ENCODE peak calls at places on chromosome 16, in seven cellular contexts. One of them, this sample, is unnamed.

GRCh38 chr16:22370038-22370541 is 4.3 kb downstream of the CDR2 start:
- DNase-seq in AG04449: peak
- DNase-seq in stimulated activated naive CD8-positive, alpha-beta T cell treated with anti-CD3 and anti-CD28 coated beads, Interleukin-15, amount 100 ng/mL, for 72 hours: no peak
- DNase-seq in activated naive CD4-positive, alpha-beta T cell: no peak
- DNase-seq in lower lobe of right lung: no peak
- DNase-seq in caudate nucleus: no peak
- DNase-seq in pulmonary artery endothelial cell: no peak
- DNase-seq in this sample: no peak

GRCh38 chr16:29756654-29757053 is 10.9 kb upstream of the C16orf54 start:
- DNase-seq in activated naive CD4-positive, alpha-beta T cell: no peak
- DNase-seq in AG04449: no peak
- DNase-seq in pulmonary artery endothelial cell: no peak
- DNase-seq in caudate nucleus: no peak
- DNase-seq in lower lobe of right lung: no peak
- DNase-seq in stimulated activated naive CD8-positive, alpha-beta T cell treated with anti-CD3 and anti-CD28 coated beads, Interleukin-15, amount 100 ng/mL, for 72 hours: no peak
- DNase-seq in this sample: no peak

GRCh38 chr16:58018803-58019202 is 6.8 kb upstream of the MMP15 start:
- DNase-seq in stimulated activated naive CD8-positive, alpha-beta T cell treated with anti-CD3 and anti-CD28 coated beads, Interleukin-15, amount 100 ng/mL, for 72 hours: no peak
- DNase-seq in activated naive CD4-positive, alpha-beta T cell: no peak
- DNase-seq in pulmonary artery endothelial cell: no peak
- DNase-seq in lower lobe of right lung: peak
- DNase-seq in AG04449: no peak
- DNase-seq in caudate nucleus: no peak
- DNase-seq in this sample: no peak

GRCh38 chr16:920722-921121 is 50.1 kb downstream of the LMF1 start:
- DNase-seq in stimulated activated naive CD8-positive, alpha-beta T cell treated with anti-CD3 and anti-CD28 coated beads, Interleukin-15, amount 100 ng/mL, for 72 hours: no peak
- DNase-seq in pulmonary artery endothelial cell: no peak
- DNase-seq in AG04449: peak
- DNase-seq in activated naive CD4-positive, alpha-beta T cell: no peak
- DNase-seq in caudate nucleus: no peak
- DNase-seq in lower lobe of right lung: no peak
- DNase-seq in this sample: no peak

GRCh38 chr16:79970551-79971236 is 370.2 kb upstream of the MAF start:
- DNase-seq in caudate nucleus: no peak
- DNase-seq in activated naive CD4-positive, alpha-beta T cell: no peak
- DNase-seq in stimulated activated naive CD8-positive, alpha-beta T cell treated with anti-CD3 and anti-CD28 coated beads, Interleukin-15, amount 100 ng/mL, for 72 hours: no peak
- DNase-seq in pulmonary artery endothelial cell: no peak
- DNase-seq in AG04449: no peak
- DNase-seq in lower lobe of right lung: no peak
- DNase-seq in this sample: no peak

GRCh38 chr16:89602273-89602951 is 11.0 kb upstream of the DPEP1 start:
- DNase-seq in activated naive CD4-positive, alpha-beta T cell: peak
- DNase-seq in lower lobe of right lung: no peak
- DNase-seq in caudate nucleus: no peak
- DNase-seq in stimulated activated naive CD8-positive, alpha-beta T cell treated with anti-CD3 and anti-CD28 coated beads, Interleukin-15, amount 100 ng/mL, for 72 hours: peak
- DNase-seq in AG04449: no peak
- DNase-seq in pulmonary artery endothelial cell: peak
- DNase-seq in this sample: peak

GRCh38 chr16:30120340-30121105 is 2.5 kb downstream of the MAPK3 start:
- DNase-seq in lower lobe of right lung: no peak
- DNase-seq in stimulated activated naive CD8-positive, alpha-beta T cell treated with anti-CD3 and anti-CD28 coated beads, Interleukin-15, amount 100 ng/mL, for 72 hours: no peak
- DNase-seq in pulmonary artery endothelial cell: no peak
- DNase-seq in activated naive CD4-positive, alpha-beta T cell: no peak
- DNase-seq in caudate nucleus: no peak
- DNase-seq in AG04449: no peak
- DNase-seq in this sample: no peak

GRCh38 chr16:88651276-88651988 is 579 bp upstream of the CYBA start:
- DNase-seq in activated naive CD4-positive, alpha-beta T cell: peak
- DNase-seq in stimulated activated naive CD8-positive, alpha-beta T cell treated with anti-CD3 and anti-CD28 coated beads, Interleukin-15, amount 100 ng/mL, for 72 hours: peak
- DNase-seq in caudate nucleus: no peak
- DNase-seq in lower lobe of right lung: peak
- DNase-seq in pulmonary artery endothelial cell: no peak
- DNase-seq in AG04449: no peak
- DNase-seq in this sample: no peak

GRCh38 chr16:3652373-3653037 is 2.0 kb upstream of the DNASE1 start:
- DNase-seq in activated naive CD4-positive, alpha-beta T cell: no peak
- DNase-seq in caudate nucleus: no peak
- DNase-seq in stimulated activated naive CD8-positive, alpha-beta T cell treated with anti-CD3 and anti-CD28 coated beads, Interleukin-15, amount 100 ng/mL, for 72 hours: peak
- DNase-seq in pulmonary artery endothelial cell: no peak
- DNase-seq in AG04449: no peak
- DNase-seq in lower lobe of right lung: peak
- DNase-seq in this sample: no peak

GRCh38 chr16:84054916-84055315 is 12.3 kb upstream of the SLC38A8 start:
- DNase-seq in pulmonary artery endothelial cell: no peak
- DNase-seq in lower lobe of right lung: peak
- DNase-seq in stimulated activated naive CD8-positive, alpha-beta T cell treated with anti-CD3 and anti-CD28 coated beads, Interleukin-15, amount 100 ng/mL, for 72 hours: no peak
- DNase-seq in activated naive CD4-positive, alpha-beta T cell: no peak
- DNase-seq in AG04449: no peak
- DNase-seq in caudate nucleus: no peak
- DNase-seq in this sample: no peak

GRCh38 chr16:86379505-86379846 is 130.9 kb upstream of the FOXF1 start:
- DNase-seq in stimulated activated naive CD8-positive, alpha-beta T cell treated with anti-CD3 and anti-CD28 coated beads, Interleukin-15, amount 100 ng/mL, for 72 hours: no peak
- DNase-seq in caudate nucleus: no peak
- DNase-seq in activated naive CD4-positive, alpha-beta T cell: no peak
- DNase-seq in pulmonary artery endothelial cell: no peak
- DNase-seq in AG04449: no peak
- DNase-seq in lower lobe of right lung: no peak
- DNase-seq in this sample: no peak

GRCh38 chr16:17467923-17468540 is 2.7 kb downstream of the XYLT1 start:
- DNase-seq in pulmonary artery endothelial cell: no peak
- DNase-seq in stimulated activated naive CD8-positive, alpha-beta T cell treated with anti-CD3 and anti-CD28 coated beads, Interleukin-15, amount 100 ng/mL, for 72 hours: peak
- DNase-seq in activated naive CD4-positive, alpha-beta T cell: peak
- DNase-seq in caudate nucleus: peak
- DNase-seq in AG04449: no peak
- DNase-seq in lower lobe of right lung: no peak
- DNase-seq in this sample: no peak

GRCh38 chr16:12600116-12600515 is 203.6 kb downstream of the CPPED1 start:
- DNase-seq in pulmonary artery endothelial cell: no peak
- DNase-seq in AG04449: no peak
- DNase-seq in activated naive CD4-positive, alpha-beta T cell: no peak
- DNase-seq in lower lobe of right lung: no peak
- DNase-seq in stimulated activated naive CD8-positive, alpha-beta T cell treated with anti-CD3 and anti-CD28 coated beads, Interleukin-15, amount 100 ng/mL, for 72 hours: no peak
- DNase-seq in caudate nucleus: no peak
- DNase-seq in this sample: no peak

GRCh38 chr16:4477966-4478365 is 1.8 kb downstream of the HMOX2 start:
- DNase-seq in lower lobe of right lung: no peak
- DNase-seq in AG04449: no peak
- DNase-seq in activated naive CD4-positive, alpha-beta T cell: no peak
- DNase-seq in caudate nucleus: no peak
- DNase-seq in stimulated activated naive CD8-positive, alpha-beta T cell treated with anti-CD3 and anti-CD28 coated beads, Interleukin-15, amount 100 ng/mL, for 72 hours: peak
- DNase-seq in pulmonary artery endothelial cell: peak
- DNase-seq in this sample: no peak

GRCh38 chr16:82638095-82638798 is 11.5 kb downstream of the CDH13 start:
- DNase-seq in activated naive CD4-positive, alpha-beta T cell: no peak
- DNase-seq in stimulated activated naive CD8-positive, alpha-beta T cell treated with anti-CD3 and anti-CD28 coated beads, Interleukin-15, amount 100 ng/mL, for 72 hours: no peak
- DNase-seq in AG04449: no peak
- DNase-seq in caudate nucleus: no peak
- DNase-seq in pulmonary artery endothelial cell: peak
- DNase-seq in lower lobe of right lung: no peak
- DNase-seq in this sample: no peak

GRCh38 chr16:67339453-67339852 is 12.8 kb downstream of the LRRC36 start:
- DNase-seq in activated naive CD4-positive, alpha-beta T cell: no peak
- DNase-seq in caudate nucleus: no peak
- DNase-seq in stimulated activated naive CD8-positive, alpha-beta T cell treated with anti-CD3 and anti-CD28 coated beads, Interleukin-15, amount 100 ng/mL, for 72 hours: no peak
- DNase-seq in pulmonary artery endothelial cell: no peak
- DNase-seq in AG04449: no peak
- DNase-seq in lower lobe of right lung: no peak
- DNase-seq in this sample: no peak

GRCh38 chr16:50735629-50736122 is 6.2 kb upstream of the CYLD start:
- DNase-seq in AG04449: no peak
- DNase-seq in activated naive CD4-positive, alpha-beta T cell: no peak
- DNase-seq in lower lobe of right lung: no peak
- DNase-seq in pulmonary artery endothelial cell: no peak
- DNase-seq in stimulated activated naive CD8-positive, alpha-beta T cell treated with anti-CD3 and anti-CD28 coated beads, Interleukin-15, amount 100 ng/mL, for 72 hours: no peak
- DNase-seq in caudate nucleus: no peak
- DNase-seq in this sample: no peak

GRCh38 chr16:49773534-49774486 is 82.1 kb downstream of the ZNF423 start:
- DNase-seq in AG04449: no peak
- DNase-seq in stimulated activated naive CD8-positive, alpha-beta T cell treated with anti-CD3 and anti-CD28 coated beads, Interleukin-15, amount 100 ng/mL, for 72 hours: no peak
- DNase-seq in pulmonary artery endothelial cell: no peak
- DNase-seq in caudate nucleus: no peak
- DNase-seq in lower lobe of right lung: no peak
- DNase-seq in activated naive CD4-positive, alpha-beta T cell: no peak
- DNase-seq in this sample: no peak

GRCh38 chr16:72848759-72849664 is 198.9 kb downstream of the ZFHX3 start:
- DNase-seq in activated naive CD4-positive, alpha-beta T cell: no peak
- DNase-seq in lower lobe of right lung: peak
- DNase-seq in pulmonary artery endothelial cell: peak
- DNase-seq in stimulated activated naive CD8-positive, alpha-beta T cell treated with anti-CD3 and anti-CD28 coated beads, Interleukin-15, amount 100 ng/mL, for 72 hours: no peak
- DNase-seq in AG04449: peak
- DNase-seq in caudate nucleus: no peak
- DNase-seq in this sample: peak

GRCh38 chr16:1116693-1117077 is 20.6 kb upstream of the C1QTNF8 start:
- DNase-seq in pulmonary artery endothelial cell: no peak
- DNase-seq in activated naive CD4-positive, alpha-beta T cell: no peak
- DNase-seq in stimulated activated naive CD8-positive, alpha-beta T cell treated with anti-CD3 and anti-CD28 coated beads, Interleukin-15, amount 100 ng/mL, for 72 hours: no peak
- DNase-seq in AG04449: no peak
- DNase-seq in lower lobe of right lung: no peak
- DNase-seq in caudate nucleus: no peak
- DNase-seq in this sample: no peak

GRCh38 chr16:79843631-79844043 is 243.1 kb upstream of the MAF start:
- DNase-seq in stimulated activated naive CD8-positive, alpha-beta T cell treated with anti-CD3 and anti-CD28 coated beads, Interleukin-15, amount 100 ng/mL, for 72 hours: no peak
- DNase-seq in pulmonary artery endothelial cell: no peak
- DNase-seq in lower lobe of right lung: no peak
- DNase-seq in activated naive CD4-positive, alpha-beta T cell: no peak
- DNase-seq in caudate nucleus: no peak
- DNase-seq in AG04449: no peak
- DNase-seq in this sample: no peak